ENCODE peak calls at places on chromosomes 16 and 17, in eight cellular contexts. V, Z, G, N, Q, R, W and F are unnamed samples.

GRCh38 chr17:4161179-4161559 is 18.2 kb downstream of the CYB5D2 start:
- DNase-seq in V (no peak), Z (peak; percentile 38), G (peak; percentile 96), N (no peak), Q (no peak), R (no peak), W (no peak), F (no peak)

GRCh38 chr17:1736348-1737281 is 6.1 kb upstream of the SERPINF2 start:
- DNase-seq in V (no peak), Z (no peak), G (peak; percentile 91), N (peak; percentile 77), Q (peak; percentile 87), R (no peak), W (no peak), F (no peak)

GRCh38 chr16:81738831-81739496 is 40.1 kb upstream of the PLCG2 start:
- DNase-seq in V (no peak), Z (no peak), G (no peak), N (no peak), Q (no peak), R (no peak), W (no peak), F (peak; percentile 85)

GRCh38 chr17:62381561-62381960 is 1.2 kb downstream of the EFCAB3 start:
- DNase-seq in V (no peak), Z (no peak), G (no peak), N (no peak), Q (no peak), R (no peak), W (no peak), F (no peak)

GRCh38 chr17:17344507-17345293 is 41.5 kb downstream of the NT5M start:
- DNase-seq in V (no peak), Z (no peak), G (no peak), N (no peak), Q (no peak), R (no peak), W (no peak), F (peak; percentile 42)

GRCh38 chr17:32491371-32492280 is 4.8 kb downstream of the CDK5R1 start:
- DNase-seq in V (no peak), Z (no peak), G (no peak), N (no peak), Q (no peak), R (no peak), W (peak; percentile 41), F (no peak)

GRCh38 chr17:68161644-68162428 is 86.0 kb upstream of the AMZ2 start:
- DNase-seq in V (no peak), Z (no peak), G (peak; percentile 5), N (peak; percentile 62), Q (no peak), R (no peak), W (no peak), F (no peak)

GRCh38 chr16:24683847-24684493 is 45.5 kb upstream of the TNRC6A start:
- DNase-seq in V (no peak), Z (no peak), G (no peak), N (no peak), Q (no peak), R (no peak), W (no peak), F (no peak)

GRCh38 chr16:75116081-75116910 is at the start of gene LDHD:
- DNase-seq in V (no peak), Z (no peak), G (peak; percentile 66), N (peak; percentile 26), Q (peak; percentile 72), R (no peak), W (no peak), F (peak; percentile 94)

GRCh38 chr17:80260791-80261158 is at the start of gene RNF213:
- DNase-seq in V (peak; percentile 40), Z (peak; percentile 80), G (peak; percentile 11), N (peak; percentile 16), Q (peak; percentile 56), R (peak; percentile 49), W (peak; percentile 75), F (peak; percentile 70)

GRCh38 chr16:85524630-85525463 is 88.3 kb upstream of the GSE1 start:
- DNase-seq in V (no peak), Z (no peak), G (peak; percentile 9), N (peak; percentile 6), Q (no peak), R (no peak), W (no peak), F (no peak)

GRCh38 chr17:29177871-29178749 is 2.1 kb downstream of the MYO18A start:
- DNase-seq in V (no peak), Z (no peak), G (no peak), N (no peak), Q (no peak), R (no peak), W (no peak), F (no peak)

GRCh38 chr16:84607694-84608093 is 10.2 kb downstream of the COTL1 start:
- DNase-seq in V (no peak), Z (peak; percentile 78), G (no peak), N (no peak), Q (no peak), R (peak; percentile 26), W (peak; percentile 57), F (no peak)

GRCh38 chr17:34579979-34580684 is 750 bp downstream of the TMEM132E start:
- DNase-seq in V (no peak), Z (no peak), G (peak; percentile 15), N (no peak), Q (peak; percentile 20), R (no peak), W (no peak), F (no peak)

GRCh38 chr17:50213026-50214015 is 11.9 kb upstream of the COL1A1 start:
- DNase-seq in V (no peak), Z (peak; percentile 65), G (no peak), N (peak; percentile 25), Q (peak; percentile 23), R (no peak), W (peak; percentile 70), F (no peak)

GRCh38 chr17:79294459-79295071 is 219.9 kb downstream of the ENGASE start:
- DNase-seq in V (peak; percentile 90), Z (peak; percentile 30), G (peak; percentile 35), N (peak; percentile 19), Q (peak; percentile 56), R (peak; percentile 43), W (peak; percentile 79), F (peak; percentile 91)

GRCh38 chr16:10581507-10581906 is 1.1 kb upstream of the EMP2 start:
- DNase-seq in V (no peak), Z (no peak), G (peak; percentile 27), N (no peak), Q (no peak), R (no peak), W (no peak), F (no peak)

GRCh38 chr16:67862623-67863583 is 9.9 kb upstream of the EDC4 start:
- DNase-seq in V (no peak), Z (no peak), G (peak; percentile 90), N (no peak), Q (peak; percentile 61), R (no peak), W (no peak), F (peak; percentile 88)

GRCh38 chr17:58960068-58960467 is 146.6 kb downstream of the TRIM37 start:
- DNase-seq in V (no peak), Z (peak; percentile 36), G (peak; percentile 82), N (peak; percentile 40), Q (no peak), R (no peak), W (no peak), F (no peak)

GRCh38 chr17:40726919-40727318 is 23.4 kb upstream of the KRT24 start:
- DNase-seq in V (no peak), Z (peak; percentile 8), G (peak; percentile 5), N (peak; percentile 24), Q (no peak), R (no peak), W (no peak), F (no peak)

GRCh38 chr17:72725432-72726068 is 366.9 kb downstream of the SLC39A11 start:
- DNase-seq in V (peak; percentile 56), Z (peak; percentile 68), G (peak; percentile 73), N (peak; percentile 73), Q (peak; percentile 16), R (peak; percentile 15), W (peak; percentile 66), F (no peak)

GRCh38 chr17:27818311-27819170 is 18.2 kb upstream of the NOS2 start:
- DNase-seq in V (no peak), Z (no peak), G (peak; percentile 2), N (no peak), Q (no peak), R (no peak), W (no peak), F (no peak)

GRCh38 chr16:4370570-4371480 is 823 bp upstream of the VASN start:
- DNase-seq in V (no peak), Z (no peak), G (peak; percentile 88), N (peak; percentile 74), Q (peak; percentile 88), R (no peak), W (no peak), F (peak; percentile 95)

GRCh38 chr16:1346422-1347285 is 5.0 kb downstream of the TSR3 start:
- DNase-seq in V (no peak), Z (no peak), G (peak; percentile 16), N (no peak), Q (no peak), R (no peak), W (no peak), F (no peak)

GRCh38 chr16:18800674-18801196 is 614 bp downstream of the ARL6IP1 start:
- DNase-seq in V (no peak), Z (no peak), G (peak; percentile 31), N (no peak), Q (no peak), R (no peak), W (no peak), F (no peak)

GRCh38 chr17:72502940-72503341 is 382.1 kb downstream of the SOX9 start:
- DNase-seq in V (no peak), Z (no peak), G (peak; percentile 42), N (no peak), Q (no peak), R (no peak), W (no peak), F (no peak)

GRCh38 chr16:19809121-19809635 is 75.5 kb downstream of the GPRC5B start:
- DNase-seq in V (no peak), Z (peak; percentile 6), G (peak; percentile 71), N (peak; percentile 90), Q (no peak), R (no peak), W (no peak), F (peak; percentile 67)

GRCh38 chr17:28324776-28325175 is 5.8 kb downstream of the TMEM97 start:
- DNase-seq in V (no peak), Z (no peak), G (no peak), N (no peak), Q (no peak), R (no peak), W (no peak), F (no peak)

GRCh38 chr17:63786961-63787711 is 13.2 kb downstream of the DDX42 start:
- DNase-seq in V (no peak), Z (no peak), G (no peak), N (no peak), Q (no peak), R (no peak), W (no peak), F (no peak)

GRCh38 chr16:29907973-29908372 is 7.7 kb downstream of the ASPHD1 start:
- DNase-seq in V (no peak), Z (no peak), G (no peak), N (no peak), Q (no peak), R (no peak), W (no peak), F (no peak)

GRCh38 chr17:10156579-10157488 is 41.6 kb downstream of the GAS7 start:
- DNase-seq in V (no peak), Z (no peak), G (no peak), N (no peak), Q (no peak), R (no peak), W (no peak), F (peak; percentile 88)

GRCh38 chr16:65226077-65226476 is 104.2 kb upstream of the CDH11 start:
- DNase-seq in V (no peak), Z (no peak), G (no peak), N (no peak), Q (no peak), R (no peak), W (no peak), F (no peak)

GRCh38 chr16:76661691-76662090 is 384.5 kb downstream of the CNTNAP4 start:
- DNase-seq in V (no peak), Z (no peak), G (no peak), N (no peak), Q (no peak), R (no peak), W (no peak), F (no peak)

GRCh38 chr17:48054238-48055185 is 6.4 kb downstream of the NFE2L1 start:
- DNase-seq in V (peak; percentile 75), Z (no peak), G (peak; percentile 76), N (no peak), Q (peak; percentile 83), R (no peak), W (no peak), F (peak; percentile 81)